ENCODE peak calls at places on chromosomes 7 and 10, in seven cellular contexts. One of them, this sample, is unnamed.

GRCh38 chr7:139340808-139341057 is 404 bp upstream of the FMC1 start:
- DNase-seq in aorta: peak
- DNase-seq in GM23338: no peak
- DNase-seq in HCT116: no peak
- DNase-seq in stomach: no peak
- DNase-seq in thoracic aorta: peak
- DNase-seq in pancreas: no peak
- DNase-seq in this sample: peak

GRCh38 chr7:36961097-36961496 is 236.8 kb upstream of the AOAH start:
- DNase-seq in aorta: no peak
- DNase-seq in pancreas: no peak
- DNase-seq in HCT116: no peak
- DNase-seq in GM23338: no peak
- DNase-seq in thoracic aorta: no peak
- DNase-seq in stomach: no peak
- DNase-seq in this sample: no peak

GRCh38 chr7:1666251-1666778 is 3.8 kb upstream of the ELFN1 start:
- DNase-seq in GM23338: peak
- DNase-seq in HCT116: no peak
- DNase-seq in stomach: no peak
- DNase-seq in thoracic aorta: no peak
- DNase-seq in aorta: peak
- DNase-seq in pancreas: no peak
- DNase-seq in this sample: peak

GRCh38 chr7:37920619-37921339 is at the start of gene EPDR1:
- DNase-seq in aorta: peak
- DNase-seq in GM23338: peak
- DNase-seq in HCT116: peak
- DNase-seq in thoracic aorta: no peak
- DNase-seq in pancreas: peak
- DNase-seq in stomach: no peak
- DNase-seq in this sample: no peak

GRCh38 chr10:75611081-75611971 is 179.9 kb downstream of the LRMDA start:
- DNase-seq in HCT116: no peak
- DNase-seq in thoracic aorta: no peak
- DNase-seq in pancreas: no peak
- DNase-seq in aorta: no peak
- DNase-seq in GM23338: no peak
- DNase-seq in stomach: no peak
- DNase-seq in this sample: no peak

GRCh38 chr10:48399056-48399541 is 92.6 kb downstream of the MAPK8 start:
- DNase-seq in pancreas: no peak
- DNase-seq in HCT116: no peak
- DNase-seq in GM23338: peak
- DNase-seq in aorta: no peak
- DNase-seq in thoracic aorta: no peak
- DNase-seq in stomach: no peak
- DNase-seq in this sample: no peak

GRCh38 chr7:6636741-6637543 is at the start of gene ZNF316:
- DNase-seq in stomach: peak
- DNase-seq in HCT116: no peak
- DNase-seq in thoracic aorta: no peak
- DNase-seq in pancreas: peak
- DNase-seq in GM23338: no peak
- DNase-seq in aorta: peak
- DNase-seq in this sample: no peak

GRCh38 chr10:5633166-5633565 is 33.2 kb downstream of the ASB13 start:
- DNase-seq in aorta: no peak
- DNase-seq in HCT116: no peak
- DNase-seq in pancreas: no peak
- DNase-seq in GM23338: no peak
- DNase-seq in stomach: no peak
- DNase-seq in thoracic aorta: no peak
- DNase-seq in this sample: no peak

GRCh38 chr7:140402178-140402835 is 1.6 kb upstream of the RAB19 start:
- DNase-seq in thoracic aorta: no peak
- DNase-seq in HCT116: no peak
- DNase-seq in aorta: no peak
- DNase-seq in pancreas: no peak
- DNase-seq in GM23338: no peak
- DNase-seq in stomach: no peak
- DNase-seq in this sample: no peak

GRCh38 chr10:18539335-18539734 is 112.1 kb downstream of the NSUN6 start:
- DNase-seq in pancreas: no peak
- DNase-seq in thoracic aorta: no peak
- DNase-seq in GM23338: no peak
- DNase-seq in stomach: no peak
- DNase-seq in HCT116: no peak
- DNase-seq in aorta: no peak
- DNase-seq in this sample: no peak

GRCh38 chr10:127998517-127999144 is 91.7 kb downstream of the PTPRE start:
- DNase-seq in thoracic aorta: no peak
- DNase-seq in HCT116: no peak
- DNase-seq in stomach: no peak
- DNase-seq in aorta: no peak
- DNase-seq in GM23338: no peak
- DNase-seq in pancreas: no peak
- DNase-seq in this sample: no peak

GRCh38 chr7:34838329-34838728 is 180.3 kb downstream of the NPSR1 start:
- DNase-seq in GM23338: no peak
- DNase-seq in pancreas: no peak
- DNase-seq in thoracic aorta: no peak
- DNase-seq in HCT116: no peak
- DNase-seq in aorta: no peak
- DNase-seq in stomach: no peak
- DNase-seq in this sample: no peak

GRCh38 chr10:91162050-91162494 is 58.4 kb upstream of the PCGF5 start:
- DNase-seq in GM23338: no peak
- DNase-seq in stomach: no peak
- DNase-seq in aorta: no peak
- DNase-seq in thoracic aorta: no peak
- DNase-seq in pancreas: no peak
- DNase-seq in HCT116: no peak
- DNase-seq in this sample: no peak
- H3K27ac ChIP-seq in GM23338: no peak
- H3K27ac ChIP-seq in stomach: peak
- H3K27ac ChIP-seq in aorta: peak
- H3K27ac ChIP-seq in thoracic aorta: peak
- H3K27ac ChIP-seq in pancreas: peak
- H3K27ac ChIP-seq in HCT116: peak
- H3K27ac ChIP-seq in this sample: peak

DNA sequence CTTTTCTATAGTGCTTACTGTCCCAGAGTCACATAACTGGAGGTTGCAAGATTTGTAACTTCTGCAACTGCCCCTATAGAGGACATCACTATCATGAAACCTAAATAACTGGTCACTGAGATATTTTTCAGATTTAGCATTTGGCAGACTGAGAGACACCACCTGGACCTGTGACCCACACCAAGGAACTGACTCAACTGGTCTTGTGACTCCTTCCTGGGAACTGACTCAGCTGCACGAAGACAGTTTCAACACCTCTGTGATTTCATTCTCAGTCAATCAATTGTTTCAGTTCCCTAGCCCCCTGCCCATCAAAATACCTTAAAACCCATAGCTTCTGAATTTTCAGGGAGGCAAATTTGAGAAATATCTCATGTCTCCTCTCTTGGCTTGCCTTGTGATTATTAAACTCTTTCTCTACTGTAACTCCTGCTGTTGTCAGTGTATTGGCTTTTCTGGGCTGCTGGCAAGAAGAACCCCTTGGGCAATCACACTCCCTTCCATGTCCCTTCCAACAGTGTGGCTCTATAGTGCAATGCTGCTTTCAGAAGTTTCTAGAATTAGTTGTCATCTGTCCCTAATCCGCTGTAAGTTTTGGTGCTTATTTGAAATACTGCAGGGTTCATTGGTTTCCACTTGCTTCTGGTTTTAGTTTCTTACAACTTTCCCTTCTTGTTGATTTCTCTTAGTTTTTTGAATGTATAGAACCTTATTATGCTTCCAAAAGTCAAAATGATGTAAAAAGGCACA is 127.8 kb upstream of the ADCY1 start:
- DNase-seq in GM23338: no peak
- DNase-seq in stomach: no peak
- DNase-seq in HCT116: no peak
- DNase-seq in pancreas: no peak
- DNase-seq in aorta: no peak
- DNase-seq in thoracic aorta: no peak
- DNase-seq in this sample: no peak
- H3K27ac ChIP-seq in GM23338: no peak
- H3K27ac ChIP-seq in stomach: no peak
- H3K27ac ChIP-seq in HCT116: no peak
- H3K27ac ChIP-seq in pancreas: no peak
- H3K27ac ChIP-seq in aorta: no peak
- H3K27ac ChIP-seq in thoracic aorta: no peak
- H3K27ac ChIP-seq in this sample: no peak

GRCh38 chr7:29429421-29429820 is 134.2 kb upstream of the PRR15 start:
- DNase-seq in stomach: no peak
- DNase-seq in HCT116: no peak
- DNase-seq in pancreas: no peak
- DNase-seq in aorta: no peak
- DNase-seq in thoracic aorta: no peak
- DNase-seq in GM23338: no peak
- DNase-seq in this sample: no peak
- H3K27ac ChIP-seq in stomach: no peak
- H3K27ac ChIP-seq in HCT116: no peak
- H3K27ac ChIP-seq in pancreas: no peak
- H3K27ac ChIP-seq in aorta: no peak
- H3K27ac ChIP-seq in thoracic aorta: no peak
- H3K27ac ChIP-seq in GM23338: no peak
- H3K27ac ChIP-seq in this sample: no peak

GRCh38 chr7:39911167-39911566 is 38.9 kb upstream of the CDK13 start:
- DNase-seq in pancreas: no peak
- DNase-seq in HCT116: no peak
- DNase-seq in stomach: no peak
- DNase-seq in GM23338: no peak
- DNase-seq in aorta: no peak
- DNase-seq in thoracic aorta: no peak
- DNase-seq in this sample: no peak

GRCh38 chr7:39910108-39910869 is 39.8 kb upstream of the CDK13 start:
- DNase-seq in HCT116: no peak
- DNase-seq in GM23338: no peak
- DNase-seq in pancreas: no peak
- DNase-seq in stomach: no peak
- DNase-seq in aorta: no peak
- DNase-seq in thoracic aorta: no peak
- DNase-seq in this sample: no peak

GRCh38 chr7:39909526-39909925 is 40.5 kb upstream of the CDK13 start:
- DNase-seq in stomach: no peak
- DNase-seq in pancreas: no peak
- DNase-seq in HCT116: no peak
- DNase-seq in thoracic aorta: no peak
- DNase-seq in GM23338: no peak
- DNase-seq in aorta: no peak
- DNase-seq in this sample: no peak

GRCh38 chr7:39908973-39909372 is 41.1 kb upstream of the CDK13 start:
- DNase-seq in pancreas: no peak
- DNase-seq in stomach: no peak
- DNase-seq in aorta: no peak
- DNase-seq in HCT116: no peak
- DNase-seq in thoracic aorta: no peak
- DNase-seq in GM23338: no peak
- DNase-seq in this sample: no peak

DNA sequence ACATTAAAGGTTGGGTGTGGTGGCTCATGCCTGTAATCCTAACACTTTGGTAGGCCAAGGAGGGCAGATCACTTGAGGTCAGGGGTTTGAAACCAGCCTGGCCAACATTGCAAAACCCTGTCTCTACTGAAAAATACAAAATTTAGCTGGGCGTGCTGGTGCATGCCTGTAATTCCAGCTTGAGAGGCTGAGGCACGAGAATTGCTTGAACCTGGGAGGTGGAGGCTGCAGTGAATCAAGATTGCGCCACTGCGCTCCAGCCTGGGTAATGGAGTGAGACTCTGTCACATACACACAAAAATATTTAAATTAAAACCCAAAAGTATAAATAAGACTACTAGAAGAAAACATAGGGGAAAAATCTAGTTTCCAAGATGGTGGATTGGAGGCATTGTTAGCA is 41.9 kb upstream of the CDK13 start:
- DNase-seq in GM23338: no peak
- DNase-seq in HCT116: no peak
- DNase-seq in thoracic aorta: no peak
- DNase-seq in pancreas: no peak
- DNase-seq in stomach: no peak
- DNase-seq in aorta: no peak
- DNase-seq in this sample: no peak
- H3K27ac ChIP-seq in GM23338: no peak
- H3K27ac ChIP-seq in HCT116: no peak
- H3K27ac ChIP-seq in thoracic aorta: no peak
- H3K27ac ChIP-seq in pancreas: no peak
- H3K27ac ChIP-seq in stomach: no peak
- H3K27ac ChIP-seq in aorta: no peak
- H3K27ac ChIP-seq in this sample: no peak

GRCh38 chr7:27111753-27112277 is 9.3 kb upstream of the HOXA2 start:
- DNase-seq in HCT116: no peak
- DNase-seq in stomach: no peak
- DNase-seq in thoracic aorta: no peak
- DNase-seq in aorta: no peak
- DNase-seq in GM23338: no peak
- DNase-seq in pancreas: no peak
- DNase-seq in this sample: no peak

GRCh38 chr7:27110163-27110976 is 7.9 kb upstream of the HOXA2 start:
- DNase-seq in stomach: no peak
- DNase-seq in aorta: peak
- DNase-seq in GM23338: peak
- DNase-seq in HCT116: no peak
- DNase-seq in thoracic aorta: no peak
- DNase-seq in pancreas: no peak
- DNase-seq in this sample: peak

GRCh38 chr7:27109533-27110162 is 7.2 kb upstream of the HOXA2 start:
- DNase-seq in HCT116: no peak
- DNase-seq in GM23338: no peak
- DNase-seq in pancreas: no peak
- DNase-seq in stomach: no peak
- DNase-seq in thoracic aorta: no peak
- DNase-seq in aorta: no peak
- DNase-seq in this sample: no peak

GRCh38 chr7:27112361-27112760 is 9.9 kb upstream of the HOXA2 start:
- DNase-seq in HCT116: no peak
- DNase-seq in aorta: no peak
- DNase-seq in pancreas: no peak
- DNase-seq in thoracic aorta: no peak
- DNase-seq in stomach: no peak
- DNase-seq in GM23338: no peak
- DNase-seq in this sample: no peak

GRCh38 chr7:27110977-27111752 is 8.7 kb upstream of the HOXA2 start:
- DNase-seq in pancreas: no peak
- DNase-seq in aorta: peak
- DNase-seq in GM23338: peak
- DNase-seq in HCT116: no peak
- DNase-seq in stomach: no peak
- DNase-seq in thoracic aorta: no peak
- DNase-seq in this sample: no peak
- H3K27ac ChIP-seq in pancreas: no peak
- H3K27ac ChIP-seq in aorta: peak
- H3K27ac ChIP-seq in GM23338: no peak
- H3K27ac ChIP-seq in HCT116: peak
- H3K27ac ChIP-seq in stomach: peak
- H3K27ac ChIP-seq in thoracic aorta: peak
- H3K27ac ChIP-seq in this sample: peak